ENCODE peak calls at places on chromosomes 1 and 21, in ten cellular contexts. One of them, this sample, is unnamed.
A peak's percentile ranks its signal among the peaks of the same experiment; 100 is the strongest.

GRCh38 chr1:113303252-113303651 is 87.1 kb upstream of the MAGI3 start:
- DNase-seq in CD8-positive, alpha-beta memory T cell: no peak
- DNase-seq in activated CD8-positive, alpha-beta memory T cell treated with anti-CD3 and anti-CD28 coated beads for 1 hour: no peak
- DNase-seq in memory B cell: no peak
- DNase-seq in glomerular endothelial cell: no peak
- DNase-seq in NCI-H748 treated with DMSO at 0.1 percent for 48 hours: no peak
- DNase-seq in head of caudate nucleus: no peak
- DNase-seq in NCI-H69: no peak
- DNase-seq in NCI-H2171 treated with DMSO at 0.1 percent for 48 hours: peak; percentile 42
- DNase-seq in adrenal gland: no peak
- DNase-seq in this sample: no peak

GRCh38 chr1:39354572-39354971 is 136.9 kb upstream of the BMP8A start:
- DNase-seq in CD8-positive, alpha-beta memory T cell: no peak
- DNase-seq in activated CD8-positive, alpha-beta memory T cell treated with anti-CD3 and anti-CD28 coated beads for 1 hour: no peak
- DNase-seq in memory B cell: no peak
- DNase-seq in glomerular endothelial cell: no peak
- DNase-seq in NCI-H748 treated with DMSO at 0.1 percent for 48 hours: no peak
- DNase-seq in head of caudate nucleus: no peak
- DNase-seq in NCI-H69: no peak
- DNase-seq in NCI-H2171 treated with DMSO at 0.1 percent for 48 hours: no peak
- DNase-seq in adrenal gland: no peak
- DNase-seq in this sample: no peak

GRCh38 chr21:46116846-46117585 is 19.1 kb downstream of the COL6A2 start:
- DNase-seq in CD8-positive, alpha-beta memory T cell: no peak
- DNase-seq in activated CD8-positive, alpha-beta memory T cell treated with anti-CD3 and anti-CD28 coated beads for 1 hour: no peak
- DNase-seq in memory B cell: no peak
- DNase-seq in glomerular endothelial cell: no peak
- DNase-seq in NCI-H748 treated with DMSO at 0.1 percent for 48 hours: no peak
- DNase-seq in head of caudate nucleus: peak; percentile 13
- DNase-seq in NCI-H69: no peak
- DNase-seq in NCI-H2171 treated with DMSO at 0.1 percent for 48 hours: no peak
- DNase-seq in adrenal gland: no peak
- DNase-seq in this sample: no peak

GRCh38 chr1:28581531-28582247 is 10.4 kb upstream of the RAB42 start:
- DNase-seq in CD8-positive, alpha-beta memory T cell: peak; percentile 92
- DNase-seq in activated CD8-positive, alpha-beta memory T cell treated with anti-CD3 and anti-CD28 coated beads for 1 hour: peak; percentile 86
- DNase-seq in memory B cell: peak; percentile 90
- DNase-seq in glomerular endothelial cell: no peak
- DNase-seq in NCI-H748 treated with DMSO at 0.1 percent for 48 hours: peak; percentile 78
- DNase-seq in head of caudate nucleus: peak; percentile 98
- DNase-seq in NCI-H69: peak; percentile 94
- DNase-seq in NCI-H2171 treated with DMSO at 0.1 percent for 48 hours: peak; percentile 97
- DNase-seq in adrenal gland: peak; percentile 98
- DNase-seq in this sample: peak; percentile 94

GRCh38 chr1:108847464-108847863 is 9.4 kb downstream of the AKNAD1 start:
- DNase-seq in CD8-positive, alpha-beta memory T cell: no peak
- DNase-seq in activated CD8-positive, alpha-beta memory T cell treated with anti-CD3 and anti-CD28 coated beads for 1 hour: no peak
- DNase-seq in memory B cell: no peak
- DNase-seq in glomerular endothelial cell: no peak
- DNase-seq in NCI-H748 treated with DMSO at 0.1 percent for 48 hours: no peak
- DNase-seq in head of caudate nucleus: no peak
- DNase-seq in NCI-H69: peak; percentile 19
- DNase-seq in NCI-H2171 treated with DMSO at 0.1 percent for 48 hours: peak; percentile 47
- DNase-seq in adrenal gland: no peak
- DNase-seq in this sample: no peak

GRCh38 chr1:75855010-75855409 is 58.3 kb downstream of the MSH4 start:
- DNase-seq in CD8-positive, alpha-beta memory T cell: no peak
- DNase-seq in activated CD8-positive, alpha-beta memory T cell treated with anti-CD3 and anti-CD28 coated beads for 1 hour: no peak
- DNase-seq in memory B cell: no peak
- DNase-seq in glomerular endothelial cell: no peak
- DNase-seq in NCI-H748 treated with DMSO at 0.1 percent for 48 hours: no peak
- DNase-seq in head of caudate nucleus: no peak
- DNase-seq in NCI-H69: no peak
- DNase-seq in NCI-H2171 treated with DMSO at 0.1 percent for 48 hours: no peak
- DNase-seq in adrenal gland: no peak
- DNase-seq in this sample: no peak

GRCh38 chr1:229108598-229109201 is 162.2 kb upstream of the RAB4A start:
- DNase-seq in CD8-positive, alpha-beta memory T cell: no peak
- DNase-seq in activated CD8-positive, alpha-beta memory T cell treated with anti-CD3 and anti-CD28 coated beads for 1 hour: no peak
- DNase-seq in memory B cell: no peak
- DNase-seq in glomerular endothelial cell: no peak
- DNase-seq in NCI-H748 treated with DMSO at 0.1 percent for 48 hours: no peak
- DNase-seq in head of caudate nucleus: no peak
- DNase-seq in NCI-H69: peak; percentile 22
- DNase-seq in NCI-H2171 treated with DMSO at 0.1 percent for 48 hours: no peak
- DNase-seq in adrenal gland: no peak
- DNase-seq in this sample: no peak

GRCh38 chr1:108961198-108961597 is 2.1 kb downstream of the CLCC1 start:
- DNase-seq in CD8-positive, alpha-beta memory T cell: peak; percentile 57
- DNase-seq in activated CD8-positive, alpha-beta memory T cell treated with anti-CD3 and anti-CD28 coated beads for 1 hour: no peak
- DNase-seq in memory B cell: no peak
- DNase-seq in glomerular endothelial cell: no peak
- DNase-seq in NCI-H748 treated with DMSO at 0.1 percent for 48 hours: no peak
- DNase-seq in head of caudate nucleus: no peak
- DNase-seq in NCI-H69: no peak
- DNase-seq in NCI-H2171 treated with DMSO at 0.1 percent for 48 hours: no peak
- DNase-seq in adrenal gland: no peak
- DNase-seq in this sample: no peak

GRCh38 chr21:16678479-16678878 is 834.4 kb upstream of the CXADR start:
- DNase-seq in CD8-positive, alpha-beta memory T cell: no peak
- DNase-seq in activated CD8-positive, alpha-beta memory T cell treated with anti-CD3 and anti-CD28 coated beads for 1 hour: no peak
- DNase-seq in memory B cell: no peak
- DNase-seq in glomerular endothelial cell: no peak
- DNase-seq in NCI-H748 treated with DMSO at 0.1 percent for 48 hours: no peak
- DNase-seq in head of caudate nucleus: no peak
- DNase-seq in NCI-H69: no peak
- DNase-seq in NCI-H2171 treated with DMSO at 0.1 percent for 48 hours: no peak
- DNase-seq in adrenal gland: no peak
- DNase-seq in this sample: no peak

GRCh38 chr1:100265562-100265930 is 470 bp upstream of the RTCA start:
- DNase-seq in CD8-positive, alpha-beta memory T cell: no peak
- DNase-seq in activated CD8-positive, alpha-beta memory T cell treated with anti-CD3 and anti-CD28 coated beads for 1 hour: no peak
- DNase-seq in memory B cell: no peak
- DNase-seq in glomerular endothelial cell: no peak
- DNase-seq in NCI-H748 treated with DMSO at 0.1 percent for 48 hours: no peak
- DNase-seq in head of caudate nucleus: no peak
- DNase-seq in NCI-H69: peak; percentile 64
- DNase-seq in NCI-H2171 treated with DMSO at 0.1 percent for 48 hours: no peak
- DNase-seq in adrenal gland: peak; percentile 55
- DNase-seq in this sample: peak; percentile 16

GRCh38 chr1:211610779-211611556 is 32.0 kb upstream of the SLC30A1 start:
- DNase-seq in CD8-positive, alpha-beta memory T cell: no peak
- DNase-seq in activated CD8-positive, alpha-beta memory T cell treated with anti-CD3 and anti-CD28 coated beads for 1 hour: no peak
- DNase-seq in memory B cell: no peak
- DNase-seq in glomerular endothelial cell: no peak
- DNase-seq in NCI-H748 treated with DMSO at 0.1 percent for 48 hours: no peak
- DNase-seq in head of caudate nucleus: no peak
- DNase-seq in NCI-H69: peak; percentile 52
- DNase-seq in NCI-H2171 treated with DMSO at 0.1 percent for 48 hours: peak; percentile 81
- DNase-seq in adrenal gland: peak; percentile 83
- DNase-seq in this sample: no peak

GRCh38 chr1:18265641-18266040 is 158.0 kb downstream of the IGSF21 start:
- DNase-seq in CD8-positive, alpha-beta memory T cell: no peak
- DNase-seq in activated CD8-positive, alpha-beta memory T cell treated with anti-CD3 and anti-CD28 coated beads for 1 hour: no peak
- DNase-seq in memory B cell: no peak
- DNase-seq in glomerular endothelial cell: no peak
- DNase-seq in NCI-H748 treated with DMSO at 0.1 percent for 48 hours: no peak
- DNase-seq in head of caudate nucleus: no peak
- DNase-seq in NCI-H69: no peak
- DNase-seq in NCI-H2171 treated with DMSO at 0.1 percent for 48 hours: no peak
- DNase-seq in adrenal gland: no peak
- DNase-seq in this sample: no peak

GRCh38 chr1:25123551-25123950 is 108.8 kb downstream of the SYF2 start:
- DNase-seq in CD8-positive, alpha-beta memory T cell: no peak
- DNase-seq in activated CD8-positive, alpha-beta memory T cell treated with anti-CD3 and anti-CD28 coated beads for 1 hour: no peak
- DNase-seq in memory B cell: no peak
- DNase-seq in glomerular endothelial cell: no peak
- DNase-seq in NCI-H748 treated with DMSO at 0.1 percent for 48 hours: no peak
- DNase-seq in head of caudate nucleus: no peak
- DNase-seq in NCI-H69: no peak
- DNase-seq in NCI-H2171 treated with DMSO at 0.1 percent for 48 hours: no peak
- DNase-seq in adrenal gland: no peak
- DNase-seq in this sample: no peak

GRCh38 chr1:227712648-227713047 is 22.5 kb downstream of the JMJD4 start:
- DNase-seq in CD8-positive, alpha-beta memory T cell: no peak
- DNase-seq in activated CD8-positive, alpha-beta memory T cell treated with anti-CD3 and anti-CD28 coated beads for 1 hour: no peak
- DNase-seq in memory B cell: no peak
- DNase-seq in glomerular endothelial cell: no peak
- DNase-seq in NCI-H748 treated with DMSO at 0.1 percent for 48 hours: no peak
- DNase-seq in head of caudate nucleus: no peak
- DNase-seq in NCI-H69: no peak
- DNase-seq in NCI-H2171 treated with DMSO at 0.1 percent for 48 hours: no peak
- DNase-seq in adrenal gland: no peak
- DNase-seq in this sample: no peak

GRCh38 chr21:31162079-31162699 is 123.9 kb upstream of the KRTAP19-8 start:
- DNase-seq in CD8-positive, alpha-beta memory T cell: no peak
- DNase-seq in activated CD8-positive, alpha-beta memory T cell treated with anti-CD3 and anti-CD28 coated beads for 1 hour: no peak
- DNase-seq in memory B cell: no peak
- DNase-seq in glomerular endothelial cell: no peak
- DNase-seq in NCI-H748 treated with DMSO at 0.1 percent for 48 hours: no peak
- DNase-seq in head of caudate nucleus: no peak
- DNase-seq in NCI-H69: no peak
- DNase-seq in NCI-H2171 treated with DMSO at 0.1 percent for 48 hours: no peak
- DNase-seq in adrenal gland: no peak
- DNase-seq in this sample: no peak

GRCh38 chr1:228784191-228784590 is 48.9 kb downstream of the RHOU start:
- DNase-seq in CD8-positive, alpha-beta memory T cell: no peak
- DNase-seq in activated CD8-positive, alpha-beta memory T cell treated with anti-CD3 and anti-CD28 coated beads for 1 hour: no peak
- DNase-seq in memory B cell: no peak
- DNase-seq in glomerular endothelial cell: no peak
- DNase-seq in NCI-H748 treated with DMSO at 0.1 percent for 48 hours: no peak
- DNase-seq in head of caudate nucleus: no peak
- DNase-seq in NCI-H69: no peak
- DNase-seq in NCI-H2171 treated with DMSO at 0.1 percent for 48 hours: no peak
- DNase-seq in adrenal gland: no peak
- DNase-seq in this sample: no peak

GRCh38 chr1:147494998-147495580 is 46.2 kb upstream of the BCL9 start:
- DNase-seq in CD8-positive, alpha-beta memory T cell: peak; percentile 56
- DNase-seq in activated CD8-positive, alpha-beta memory T cell treated with anti-CD3 and anti-CD28 coated beads for 1 hour: peak; percentile 41
- DNase-seq in memory B cell: peak; percentile 46
- DNase-seq in glomerular endothelial cell: peak; percentile 23
- DNase-seq in NCI-H748 treated with DMSO at 0.1 percent for 48 hours: peak; percentile 72
- DNase-seq in head of caudate nucleus: peak; percentile 84
- DNase-seq in NCI-H69: peak; percentile 84
- DNase-seq in NCI-H2171 treated with DMSO at 0.1 percent for 48 hours: peak; percentile 49
- DNase-seq in adrenal gland: peak; percentile 91
- DNase-seq in this sample: peak; percentile 68

GRCh38 chr1:1290238-1290731 is 10.0 kb downstream of the SCNN1D start:
- DNase-seq in CD8-positive, alpha-beta memory T cell: peak; percentile 36
- DNase-seq in activated CD8-positive, alpha-beta memory T cell treated with anti-CD3 and anti-CD28 coated beads for 1 hour: peak; percentile 40
- DNase-seq in memory B cell: peak; percentile 69
- DNase-seq in glomerular endothelial cell: no peak
- DNase-seq in NCI-H748 treated with DMSO at 0.1 percent for 48 hours: peak; percentile 7
- DNase-seq in head of caudate nucleus: peak; percentile 78
- DNase-seq in NCI-H69: peak; percentile 56
- DNase-seq in NCI-H2171 treated with DMSO at 0.1 percent for 48 hours: peak; percentile 27
- DNase-seq in adrenal gland: peak; percentile 85
- DNase-seq in this sample: no peak

GRCh38 chr1:83990734-83991133 is 8.2 kb downstream of the TTLL7 start:
- DNase-seq in CD8-positive, alpha-beta memory T cell: no peak
- DNase-seq in activated CD8-positive, alpha-beta memory T cell treated with anti-CD3 and anti-CD28 coated beads for 1 hour: no peak
- DNase-seq in memory B cell: no peak
- DNase-seq in glomerular endothelial cell: no peak
- DNase-seq in NCI-H748 treated with DMSO at 0.1 percent for 48 hours: no peak
- DNase-seq in head of caudate nucleus: no peak
- DNase-seq in NCI-H69: no peak
- DNase-seq in NCI-H2171 treated with DMSO at 0.1 percent for 48 hours: no peak
- DNase-seq in adrenal gland: no peak
- DNase-seq in this sample: no peak

GRCh38 chr21:21612446-21612845 is 614.2 kb downstream of the NCAM2 start:
- DNase-seq in CD8-positive, alpha-beta memory T cell: no peak
- DNase-seq in activated CD8-positive, alpha-beta memory T cell treated with anti-CD3 and anti-CD28 coated beads for 1 hour: no peak
- DNase-seq in memory B cell: no peak
- DNase-seq in glomerular endothelial cell: peak; percentile 14
- DNase-seq in NCI-H748 treated with DMSO at 0.1 percent for 48 hours: no peak
- DNase-seq in head of caudate nucleus: peak; percentile 28
- DNase-seq in NCI-H69: peak; percentile 21
- DNase-seq in NCI-H2171 treated with DMSO at 0.1 percent for 48 hours: no peak
- DNase-seq in adrenal gland: no peak
- DNase-seq in this sample: peak; percentile 19

GRCh38 chr21:45294509-45295291 is 7.0 kb upstream of the POFUT2 start:
- DNase-seq in CD8-positive, alpha-beta memory T cell: no peak
- DNase-seq in activated CD8-positive, alpha-beta memory T cell treated with anti-CD3 and anti-CD28 coated beads for 1 hour: no peak
- DNase-seq in memory B cell: no peak
- DNase-seq in glomerular endothelial cell: peak; percentile 94
- DNase-seq in NCI-H748 treated with DMSO at 0.1 percent for 48 hours: no peak
- DNase-seq in head of caudate nucleus: peak; percentile 25
- DNase-seq in NCI-H69: no peak
- DNase-seq in NCI-H2171 treated with DMSO at 0.1 percent for 48 hours: no peak
- DNase-seq in adrenal gland: peak; percentile 98
- DNase-seq in this sample: no peak

GRCh38 chr1:21937372-21938121 is 437 bp upstream of the HSPG2 start:
- DNase-seq in CD8-positive, alpha-beta memory T cell: peak; percentile 61
- DNase-seq in activated CD8-positive, alpha-beta memory T cell treated with anti-CD3 and anti-CD28 coated beads for 1 hour: peak; percentile 54
- DNase-seq in memory B cell: peak; percentile 68
- DNase-seq in glomerular endothelial cell: no peak
- DNase-seq in NCI-H748 treated with DMSO at 0.1 percent for 48 hours: no peak
- DNase-seq in head of caudate nucleus: peak; percentile 93
- DNase-seq in NCI-H69: peak; percentile 84
- DNase-seq in NCI-H2171 treated with DMSO at 0.1 percent for 48 hours: peak; percentile 81
- DNase-seq in adrenal gland: peak; percentile 89
- DNase-seq in this sample: peak; percentile 84

GRCh38 chr1:2633936-2634491 is 1.2 kb upstream of the MMEL1 start:
- DNase-seq in CD8-positive, alpha-beta memory T cell: no peak
- DNase-seq in activated CD8-positive, alpha-beta memory T cell treated with anti-CD3 and anti-CD28 coated beads for 1 hour: no peak
- DNase-seq in memory B cell: no peak
- DNase-seq in glomerular endothelial cell: no peak
- DNase-seq in NCI-H748 treated with DMSO at 0.1 percent for 48 hours: no peak
- DNase-seq in head of caudate nucleus: no peak
- DNase-seq in NCI-H69: no peak
- DNase-seq in NCI-H2171 treated with DMSO at 0.1 percent for 48 hours: no peak
- DNase-seq in adrenal gland: no peak
- DNase-seq in this sample: no peak

GRCh38 chr1:84913025-84913892 is 20.3 kb upstream of the LPAR3 start:
- DNase-seq in CD8-positive, alpha-beta memory T cell: no peak
- DNase-seq in activated CD8-positive, alpha-beta memory T cell treated with anti-CD3 and anti-CD28 coated beads for 1 hour: no peak
- DNase-seq in memory B cell: no peak
- DNase-seq in glomerular endothelial cell: no peak
- DNase-seq in NCI-H748 treated with DMSO at 0.1 percent for 48 hours: no peak
- DNase-seq in head of caudate nucleus: no peak
- DNase-seq in NCI-H69: no peak
- DNase-seq in NCI-H2171 treated with DMSO at 0.1 percent for 48 hours: no peak
- DNase-seq in adrenal gland: peak; percentile 67
- DNase-seq in this sample: no peak

GRCh38 chr1:59750612-59751395 is 63.9 kb upstream of the HOOK1 start:
- DNase-seq in CD8-positive, alpha-beta memory T cell: no peak
- DNase-seq in activated CD8-positive, alpha-beta memory T cell treated with anti-CD3 and anti-CD28 coated beads for 1 hour: no peak
- DNase-seq in memory B cell: no peak
- DNase-seq in glomerular endothelial cell: peak; percentile 80
- DNase-seq in NCI-H748 treated with DMSO at 0.1 percent for 48 hours: no peak
- DNase-seq in head of caudate nucleus: peak; percentile 73
- DNase-seq in NCI-H69: no peak
- DNase-seq in NCI-H2171 treated with DMSO at 0.1 percent for 48 hours: no peak
- DNase-seq in adrenal gland: peak; percentile 85
- DNase-seq in this sample: no peak

GRCh38 chr1:110089561-110090275 is 19.2 kb upstream of the ALX3 start:
- DNase-seq in CD8-positive, alpha-beta memory T cell: no peak
- DNase-seq in activated CD8-positive, alpha-beta memory T cell treated with anti-CD3 and anti-CD28 coated beads for 1 hour: no peak
- DNase-seq in memory B cell: no peak
- DNase-seq in glomerular endothelial cell: no peak
- DNase-seq in NCI-H748 treated with DMSO at 0.1 percent for 48 hours: no peak
- DNase-seq in head of caudate nucleus: no peak
- DNase-seq in NCI-H69: no peak
- DNase-seq in NCI-H2171 treated with DMSO at 0.1 percent for 48 hours: no peak
- DNase-seq in adrenal gland: no peak
- DNase-seq in this sample: no peak

GRCh38 chr1:226679853-226680516 is 59.1 kb downstream of the ITPKB start:
- DNase-seq in CD8-positive, alpha-beta memory T cell: peak; percentile 69
- DNase-seq in activated CD8-positive, alpha-beta memory T cell treated with anti-CD3 and anti-CD28 coated beads for 1 hour: peak; percentile 73
- DNase-seq in memory B cell: peak; percentile 60
- DNase-seq in glomerular endothelial cell: no peak
- DNase-seq in NCI-H748 treated with DMSO at 0.1 percent for 48 hours: no peak
- DNase-seq in head of caudate nucleus: peak; percentile 85
- DNase-seq in NCI-H69: peak; percentile 88
- DNase-seq in NCI-H2171 treated with DMSO at 0.1 percent for 48 hours: no peak
- DNase-seq in adrenal gland: peak; percentile 95
- DNase-seq in this sample: peak; percentile 71

GRCh38 chr1:98794196-98794886 is 132.8 kb downstream of the SNX7 start:
- DNase-seq in CD8-positive, alpha-beta memory T cell: peak; percentile 60
- DNase-seq in activated CD8-positive, alpha-beta memory T cell treated with anti-CD3 and anti-CD28 coated beads for 1 hour: peak; percentile 3
- DNase-seq in memory B cell: peak; percentile 20
- DNase-seq in glomerular endothelial cell: peak; percentile 42
- DNase-seq in NCI-H748 treated with DMSO at 0.1 percent for 48 hours: peak; percentile 35
- DNase-seq in head of caudate nucleus: peak; percentile 34
- DNase-seq in NCI-H69: peak; percentile 51
- DNase-seq in NCI-H2171 treated with DMSO at 0.1 percent for 48 hours: peak; percentile 10
- DNase-seq in adrenal gland: peak; percentile 74
- DNase-seq in this sample: no peak